ENCODE peak calls at places on chromosomes 2 and 18, in four cellular contexts. Y is MV-4-11, T is BE2C, X is OCI-LY7. H is an unnamed sample.

GRCh38 chr2:208501217-208501616 is 94.6 kb downstream of the PTH2R start:
- DNase-seq in Y (no peak), T (peak), X (no peak), H (no peak)

GRCh38 chr2:146986161-146986560 is 858.7 kb upstream of the ACVR2A start:
- DNase-seq in Y (no peak), T (no peak), X (no peak), H (no peak)

GRCh38 chr2:238821391-238821790 is 26.5 kb upstream of the TWIST2 start:
- DNase-seq in Y (no peak), T (no peak), X (no peak), H (no peak)

GRCh38 chr2:12352891-12353290 is 363.8 kb upstream of the TRIB2 start:
- DNase-seq in Y (no peak), T (no peak), X (no peak), H (no peak)

GRCh38 chr2:21406983-21407382 is 283.2 kb downstream of the TDRD15 start:
- DNase-seq in Y (no peak), T (no peak), X (no peak), H (no peak)

GRCh38 chr2:17649026-17649425 is 104.6 kb downstream of the SMC6 start:
- DNase-seq in Y (no peak), T (no peak), X (no peak), H (no peak)

GRCh38 chr2:25664531-25665307 is 8.7 kb downstream of the DTNB start:
- DNase-seq in Y (peak), T (peak), X (peak), H (no peak)

GRCh38 chr18:2570772-2571199 is 519 bp downstream of the METTL4 start:
- DNase-seq in Y (peak), T (peak), X (peak), H (no peak)

GRCh38 chr2:25808006-25808383 is 70.3 kb downstream of the ASXL2 start:
- DNase-seq in Y (no peak), T (no peak), X (no peak), H (no peak)

GRCh38 chr18:9323750-9324445 is 10.7 kb upstream of the TWSG1 start:
- DNase-seq in Y (peak), T (no peak), X (no peak), H (no peak)

GRCh38 chr18:9135912-9136314 is 668 bp upstream of the ANKRD12 start:
- DNase-seq in Y (peak), T (no peak), X (peak), H (no peak)

GRCh38 chr18:33901894-33902512 is 322.7 kb downstream of the NOL4 start:
- DNase-seq in Y (peak), T (no peak), X (peak), H (no peak)